ENCODE peak calls at places on chromosome 4, in nine cellular contexts. One of them, this sample, is unnamed.

GRCh38 chr4:1047106-1047975 is 35.9 kb downstream of the FGFRL1 start:
- DNase-seq in suprapubic skin: peak
- DNase-seq in tibial nerve: no peak
- DNase-seq in ovary: peak
- DNase-seq in A549: no peak
- DNase-seq in sigmoid colon: peak
- DNase-seq in SK-N-SH: no peak
- DNase-seq in transverse colon: peak
- DNase-seq in H1: peak
- DNase-seq in this sample: no peak

GRCh38 chr4:156560701-156561100 is 410.9 kb downstream of the PDGFC start:
- DNase-seq in suprapubic skin: no peak
- DNase-seq in tibial nerve: no peak
- DNase-seq in ovary: no peak
- DNase-seq in A549: no peak
- DNase-seq in sigmoid colon: no peak
- DNase-seq in SK-N-SH: no peak
- DNase-seq in transverse colon: no peak
- DNase-seq in H1: no peak
- DNase-seq in this sample: no peak

GRCh38 chr4:55546633-55547460 is at the start of gene CLOCK:
- DNase-seq in suprapubic skin: peak
- DNase-seq in tibial nerve: peak
- DNase-seq in ovary: peak
- DNase-seq in A549: peak
- DNase-seq in sigmoid colon: peak
- DNase-seq in SK-N-SH: peak
- DNase-seq in transverse colon: peak
- DNase-seq in H1: peak
- DNase-seq in this sample: peak

GRCh38 chr4:15653864-15654391 is 1.2 kb downstream of the FBXL5 start:
- DNase-seq in suprapubic skin: no peak
- DNase-seq in tibial nerve: no peak
- DNase-seq in ovary: no peak
- DNase-seq in A549: no peak
- DNase-seq in sigmoid colon: no peak
- DNase-seq in SK-N-SH: peak
- DNase-seq in transverse colon: no peak
- DNase-seq in H1: no peak
- DNase-seq in this sample: no peak

GRCh38 chr4:89755210-89755609 is 81.8 kb downstream of the SNCA start:
- DNase-seq in suprapubic skin: no peak
- DNase-seq in tibial nerve: no peak
- DNase-seq in ovary: no peak
- DNase-seq in A549: no peak
- DNase-seq in sigmoid colon: no peak
- DNase-seq in SK-N-SH: no peak
- DNase-seq in transverse colon: no peak
- DNase-seq in H1: no peak
- DNase-seq in this sample: no peak

GRCh38 chr4:1608821-1609500 is 75.2 kb downstream of the FAM53A start:
- DNase-seq in suprapubic skin: no peak
- DNase-seq in tibial nerve: no peak
- DNase-seq in ovary: no peak
- DNase-seq in A549: no peak
- DNase-seq in sigmoid colon: peak
- DNase-seq in SK-N-SH: no peak
- DNase-seq in transverse colon: no peak
- DNase-seq in H1: no peak
- DNase-seq in this sample: no peak

GRCh38 chr4:26325191-26325590 is 4.4 kb downstream of the RBPJ start:
- DNase-seq in suprapubic skin: no peak
- DNase-seq in tibial nerve: no peak
- DNase-seq in ovary: no peak
- DNase-seq in A549: no peak
- DNase-seq in sigmoid colon: no peak
- DNase-seq in SK-N-SH: peak
- DNase-seq in transverse colon: no peak
- DNase-seq in H1: no peak
- DNase-seq in this sample: no peak

GRCh38 chr4:141977433-141977832 is 341.1 kb downstream of the IL15 start:
- DNase-seq in suprapubic skin: no peak
- DNase-seq in tibial nerve: no peak
- DNase-seq in ovary: no peak
- DNase-seq in A549: no peak
- DNase-seq in sigmoid colon: no peak
- DNase-seq in SK-N-SH: no peak
- DNase-seq in transverse colon: no peak
- DNase-seq in H1: no peak
- DNase-seq in this sample: no peak

GRCh38 chr4:7411896-7412585 is 22.7 kb downstream of the PSAPL1 start:
- DNase-seq in suprapubic skin: peak
- DNase-seq in tibial nerve: no peak
- DNase-seq in ovary: peak
- DNase-seq in A549: no peak
- DNase-seq in sigmoid colon: peak
- DNase-seq in SK-N-SH: peak
- DNase-seq in transverse colon: no peak
- DNase-seq in H1: peak
- DNase-seq in this sample: no peak

GRCh38 chr4:63708661-63709060 is 700.6 kb downstream of the TECRL start:
- DNase-seq in suprapubic skin: no peak
- DNase-seq in tibial nerve: no peak
- DNase-seq in ovary: no peak
- DNase-seq in A549: no peak
- DNase-seq in sigmoid colon: no peak
- DNase-seq in SK-N-SH: no peak
- DNase-seq in transverse colon: no peak
- DNase-seq in H1: no peak
- DNase-seq in this sample: no peak

GRCh38 chr4:183563874-183564273 is 59.0 kb downstream of the ING2 start:
- DNase-seq in suprapubic skin: no peak
- DNase-seq in tibial nerve: no peak
- DNase-seq in ovary: peak
- DNase-seq in A549: no peak
- DNase-seq in sigmoid colon: no peak
- DNase-seq in SK-N-SH: no peak
- DNase-seq in transverse colon: no peak
- DNase-seq in H1: no peak
- DNase-seq in this sample: peak

GRCh38 chr4:3342182-3342854 is 49.5 kb downstream of the RGS12 start:
- DNase-seq in suprapubic skin: no peak
- DNase-seq in tibial nerve: no peak
- DNase-seq in ovary: no peak
- DNase-seq in A549: peak
- DNase-seq in sigmoid colon: no peak
- DNase-seq in SK-N-SH: no peak
- DNase-seq in transverse colon: no peak
- DNase-seq in H1: no peak
- DNase-seq in this sample: no peak

GRCh38 chr4:170271723-170272122 is 182.0 kb upstream of the AADAT start:
- DNase-seq in suprapubic skin: no peak
- DNase-seq in tibial nerve: no peak
- DNase-seq in ovary: no peak
- DNase-seq in A549: no peak
- DNase-seq in sigmoid colon: no peak
- DNase-seq in SK-N-SH: no peak
- DNase-seq in transverse colon: no peak
- DNase-seq in H1: no peak
- DNase-seq in this sample: no peak

GRCh38 chr4:169795585-169795984 is 37.8 kb upstream of the HPF1 start:
- DNase-seq in suprapubic skin: no peak
- DNase-seq in tibial nerve: no peak
- DNase-seq in ovary: no peak
- DNase-seq in A549: no peak
- DNase-seq in sigmoid colon: no peak
- DNase-seq in SK-N-SH: no peak
- DNase-seq in transverse colon: no peak
- DNase-seq in H1: no peak
- DNase-seq in this sample: no peak

GRCh38 chr4:49063670-49064069 is 77.6 kb downstream of the CWH43 start:
- DNase-seq in suprapubic skin: no peak
- DNase-seq in tibial nerve: no peak
- DNase-seq in ovary: no peak
- DNase-seq in A549: no peak
- DNase-seq in sigmoid colon: no peak
- DNase-seq in SK-N-SH: no peak
- DNase-seq in transverse colon: no peak
- DNase-seq in H1: no peak
- DNase-seq in this sample: no peak

GRCh38 chr4:143482753-143483362 is 30.6 kb upstream of the SMARCA5 start:
- DNase-seq in suprapubic skin: no peak
- DNase-seq in tibial nerve: no peak
- DNase-seq in ovary: peak
- DNase-seq in A549: peak
- DNase-seq in sigmoid colon: no peak
- DNase-seq in SK-N-SH: peak
- DNase-seq in transverse colon: no peak
- DNase-seq in H1: no peak
- DNase-seq in this sample: no peak

GRCh38 chr4:104795264-104795934 is 300.7 kb upstream of the CXXC4 start:
- DNase-seq in suprapubic skin: no peak
- DNase-seq in tibial nerve: no peak
- DNase-seq in ovary: no peak
- DNase-seq in A549: no peak
- DNase-seq in sigmoid colon: no peak
- DNase-seq in SK-N-SH: no peak
- DNase-seq in transverse colon: no peak
- DNase-seq in H1: no peak
- DNase-seq in this sample: no peak

DNA sequence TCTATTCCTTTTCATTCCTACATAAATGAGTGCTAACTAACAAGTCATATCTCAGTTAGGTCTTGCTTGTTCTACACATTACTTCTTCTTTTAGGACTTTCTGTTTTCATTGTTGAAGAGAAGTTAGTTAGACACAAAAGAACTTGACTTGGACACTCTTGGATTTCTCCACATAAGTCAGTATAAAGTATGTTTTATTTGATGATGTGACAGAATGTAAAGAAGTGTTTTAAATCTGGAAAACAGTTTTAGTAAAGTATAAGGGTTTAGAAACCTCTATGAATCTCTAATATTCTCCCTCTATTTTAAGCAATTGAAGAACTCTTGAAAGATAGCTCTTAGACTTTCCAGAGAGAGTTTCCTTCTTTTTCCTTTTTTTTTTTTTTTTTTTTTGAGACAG is 38.6 kb upstream of the TMEM33 start:
- DNase-seq in suprapubic skin: no peak
- DNase-seq in tibial nerve: no peak
- DNase-seq in ovary: no peak
- DNase-seq in A549: no peak
- DNase-seq in sigmoid colon: no peak
- DNase-seq in SK-N-SH: no peak
- DNase-seq in transverse colon: no peak
- DNase-seq in H1: no peak
- DNase-seq in this sample: no peak
- TF ChIP-seq EP300 in suprapubic skin: no peak
- TF ChIP-seq EP300 in tibial nerve: no peak
- TF ChIP-seq EP300 in ovary: no peak
- TF ChIP-seq EP300 in A549: no peak
- TF ChIP-seq EP300 in sigmoid colon: no peak
- TF ChIP-seq EP300 in SK-N-SH: no peak
- TF ChIP-seq EP300 in transverse colon: no peak
- TF ChIP-seq EP300 in H1: no peak
- TF ChIP-seq EP300 in this sample: no peak

DNA sequence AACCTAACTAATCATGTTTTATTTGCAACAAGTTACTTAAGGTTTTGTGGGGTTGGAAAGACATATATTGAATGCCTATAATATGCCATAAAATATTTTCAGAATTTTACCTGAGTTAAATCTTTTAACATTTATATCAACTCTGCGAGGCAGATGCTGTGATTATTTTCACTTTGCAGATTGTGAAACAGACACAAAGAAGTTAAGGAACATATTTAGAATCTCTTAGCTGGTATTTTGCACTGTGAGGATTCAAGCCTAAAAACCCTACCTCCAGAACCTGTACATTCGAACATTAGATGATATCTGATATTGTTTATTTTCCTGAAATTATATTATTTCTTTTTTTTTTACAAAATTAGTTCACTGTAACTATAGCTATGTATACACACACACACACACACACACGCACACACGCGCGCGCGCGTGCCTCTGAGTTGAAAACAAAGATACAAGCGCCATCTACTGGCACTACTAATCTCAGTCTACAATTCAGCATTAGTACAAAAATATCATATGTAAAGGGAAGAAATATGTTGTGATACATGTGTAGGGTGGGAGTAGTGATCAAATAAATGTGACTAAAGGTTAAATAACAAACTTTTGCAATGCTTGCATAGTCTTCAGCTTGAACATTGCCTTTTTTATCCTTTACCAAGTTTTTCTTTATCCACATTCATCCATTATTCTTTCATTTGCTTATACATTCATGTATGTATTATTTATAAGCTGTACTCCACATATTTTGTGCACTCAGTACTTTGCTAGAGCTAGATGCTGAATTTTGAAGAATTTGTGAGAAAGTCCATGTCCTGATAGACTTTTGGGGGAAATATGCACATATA is 61.5 kb downstream of the ANXA10 start:
- DNase-seq in suprapubic skin: peak
- DNase-seq in tibial nerve: peak
- DNase-seq in ovary: peak
- DNase-seq in A549: peak
- DNase-seq in sigmoid colon: no peak
- DNase-seq in SK-N-SH: peak
- DNase-seq in transverse colon: peak
- DNase-seq in H1: peak
- DNase-seq in this sample: peak
- TF ChIP-seq CTCF in suprapubic skin: no peak
- TF ChIP-seq CTCF in tibial nerve: peak
- TF ChIP-seq CTCF in ovary: no peak
- TF ChIP-seq CTCF in A549: peak
- TF ChIP-seq CTCF in sigmoid colon: no peak
- TF ChIP-seq CTCF in SK-N-SH: peak
- TF ChIP-seq CTCF in transverse colon: peak
- TF ChIP-seq CTCF in H1: peak
- TF ChIP-seq CTCF in this sample: peak

GRCh38 chr4:73213917-73214663 is 44.5 kb downstream of the ANKRD17 start:
- DNase-seq in suprapubic skin: no peak
- DNase-seq in tibial nerve: no peak
- DNase-seq in ovary: no peak
- DNase-seq in A549: no peak
- DNase-seq in sigmoid colon: no peak
- DNase-seq in SK-N-SH: no peak
- DNase-seq in transverse colon: no peak
- DNase-seq in H1: no peak
- DNase-seq in this sample: no peak
- H3K27ac ChIP-seq in suprapubic skin: no peak
- H3K27ac ChIP-seq in tibial nerve: no peak
- H3K27ac ChIP-seq in ovary: no peak
- H3K27ac ChIP-seq in A549: no peak
- H3K27ac ChIP-seq in sigmoid colon: no peak
- H3K27ac ChIP-seq in SK-N-SH: no peak
- H3K27ac ChIP-seq in transverse colon: no peak
- H3K27ac ChIP-seq in H1: no peak
- H3K27ac ChIP-seq in this sample: no peak

DNA sequence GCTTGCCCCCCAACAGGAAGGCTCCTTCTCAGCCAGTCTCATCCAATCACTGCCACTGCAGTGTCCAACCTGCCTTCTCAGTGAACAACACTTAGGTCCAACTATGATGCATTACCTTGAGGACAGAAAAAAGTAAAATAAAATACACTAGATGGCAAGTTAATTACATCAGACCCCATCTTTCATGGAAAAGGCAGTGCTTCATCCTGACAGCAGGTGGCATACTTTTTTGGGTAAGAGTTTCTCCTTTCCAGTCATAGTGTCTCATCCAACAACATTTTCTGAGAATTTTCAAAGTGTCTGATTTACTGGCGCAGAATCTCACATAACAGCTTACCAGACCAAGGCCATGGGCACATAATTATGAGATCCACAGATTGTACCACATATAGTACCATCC is 1742.8 kb downstream of the PCDH7 start:
- DNase-seq in suprapubic skin: no peak
- DNase-seq in tibial nerve: no peak
- DNase-seq in ovary: no peak
- DNase-seq in A549: no peak
- DNase-seq in sigmoid colon: no peak
- DNase-seq in SK-N-SH: no peak
- DNase-seq in transverse colon: no peak
- DNase-seq in H1: peak
- DNase-seq in this sample: no peak
- TF ChIP-seq EP300 in suprapubic skin: no peak
- TF ChIP-seq EP300 in tibial nerve: no peak
- TF ChIP-seq EP300 in ovary: no peak
- TF ChIP-seq EP300 in A549: no peak
- TF ChIP-seq EP300 in sigmoid colon: no peak
- TF ChIP-seq EP300 in SK-N-SH: no peak
- TF ChIP-seq EP300 in transverse colon: no peak
- TF ChIP-seq EP300 in H1: no peak
- TF ChIP-seq EP300 in this sample: no peak

This sample was measured in upper lobe of left lung.